ENCODE peak calls at places on chromosomes 7 and 10, in five cellular contexts. N, Y, F, T and V are unnamed samples.

GRCh38 chr10:25174461-25175230 is at the start of gene GPR158:
- DNase-seq in F (peak; percentile 91), N (peak; percentile 95), Y (peak; percentile 95), T (peak; percentile 82), V (peak; percentile 92)

GRCh38 chr10:103758294-103758681 is 97.1 kb downstream of the SH3PXD2A start:
- DNase-seq in T (no peak), F (no peak), N (no peak), Y (no peak), V (no peak)

GRCh38 chr7:83808982-83809381 is 160.0 kb upstream of the SEMA3E start:
- DNase-seq in N (no peak), Y (no peak), F (no peak), T (no peak), V (no peak)

GRCh38 chr10:69714572-69714971 is 84.5 kb downstream of the FAM241B start:
- DNase-seq in N (no peak), F (no peak), T (no peak), Y (no peak), V (no peak)

GRCh38 chr7:66257481-66257880 is 52.3 kb downstream of the TPST1 start:
- DNase-seq in N (no peak), F (no peak), Y (no peak), T (no peak), V (no peak)

GRCh38 chr7:90225601-90226000 is 14.1 kb downstream of the STEAP2 start:
- DNase-seq in T (no peak), N (no peak), F (no peak), Y (no peak), V (no peak)

GRCh38 chr7:71221549-71221948 is 89.6 kb downstream of the GALNT17 start:
- DNase-seq in F (no peak), T (no peak), Y (no peak), N (no peak), V (no peak)

GRCh38 chr7:73518470-73518869 is 3.6 kb downstream of the BAZ1B start:
- DNase-seq in Y (no peak), F (no peak), T (no peak), N (no peak), V (peak; percentile 19)

GRCh38 chr7:111029574-111030357 is 61.2 kb upstream of the LRRN3 start:
- DNase-seq in F (no peak), T (no peak), Y (peak; percentile 75), N (no peak), V (no peak)

DNA sequence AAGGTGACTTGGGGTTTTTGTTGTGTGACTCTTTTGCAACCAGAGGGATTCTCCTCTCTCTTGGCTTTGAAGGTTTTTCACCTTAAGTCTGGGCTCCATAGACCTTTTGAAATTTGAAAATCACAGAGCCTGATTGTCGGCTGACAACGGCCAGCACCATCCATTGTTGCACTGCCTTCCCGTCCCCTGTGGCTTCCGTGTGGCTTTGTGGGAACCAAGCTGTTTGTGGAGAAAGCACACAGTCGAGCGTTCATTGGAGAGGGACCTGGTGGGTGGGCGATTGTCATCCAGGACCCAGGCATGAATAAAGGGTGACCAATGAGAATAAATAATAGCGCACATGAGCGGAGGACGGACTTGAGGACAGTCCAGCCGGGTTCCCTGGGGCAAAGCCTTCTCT is 7.4 kb upstream of the RAMP3 start:
- DNase-seq in Y (no peak), T (no peak), N (no peak), F (no peak), V (peak; percentile 24)
- H3K27me3 ChIP-seq in Y (no peaks in the 10 kb centered on the region), T (peaks cover 7% of the 10 kb centered on the region), N (no peaks in the 10 kb centered on the region), F (peaks cover 9% of the 10 kb centered on the region), V (no peaks in the 10 kb centered on the region)

DNA sequence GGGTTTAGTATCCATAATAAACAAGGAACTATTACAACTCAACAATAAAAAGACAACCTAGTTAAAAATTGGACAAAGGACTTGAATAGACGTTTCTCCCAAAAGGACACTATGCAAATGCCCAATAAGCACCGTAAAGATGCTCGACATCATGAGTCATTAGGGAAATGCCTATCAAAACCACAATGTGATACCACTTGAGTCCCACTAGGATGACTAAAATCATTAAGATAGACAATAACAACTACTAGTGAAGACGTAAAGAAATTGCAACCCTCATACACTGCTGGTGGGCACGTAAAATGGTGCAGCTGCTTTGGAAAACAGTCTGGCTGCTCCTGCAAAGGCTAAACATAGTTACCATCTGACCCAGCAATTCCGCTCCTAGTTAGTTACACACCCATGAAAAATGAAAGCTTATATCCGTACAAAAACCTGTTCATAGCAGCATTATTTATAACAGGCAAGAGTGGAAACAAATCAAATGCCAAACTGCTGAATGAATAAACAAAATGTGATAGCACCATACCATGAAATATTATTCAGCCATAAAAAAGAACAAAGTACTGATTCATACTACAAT is 17.3 kb downstream of the CCDC3 start:
- DNase-seq in T (no peak), Y (peak; percentile 40), F (no peak), N (no peak), V (no peak)
- H3K27ac ChIP-seq in T (no peak overlapping the region), Y (no peak overlapping the region), F (no peak overlapping the region), N (no peak overlapping the region), V (no peak overlapping the region)

DNA sequence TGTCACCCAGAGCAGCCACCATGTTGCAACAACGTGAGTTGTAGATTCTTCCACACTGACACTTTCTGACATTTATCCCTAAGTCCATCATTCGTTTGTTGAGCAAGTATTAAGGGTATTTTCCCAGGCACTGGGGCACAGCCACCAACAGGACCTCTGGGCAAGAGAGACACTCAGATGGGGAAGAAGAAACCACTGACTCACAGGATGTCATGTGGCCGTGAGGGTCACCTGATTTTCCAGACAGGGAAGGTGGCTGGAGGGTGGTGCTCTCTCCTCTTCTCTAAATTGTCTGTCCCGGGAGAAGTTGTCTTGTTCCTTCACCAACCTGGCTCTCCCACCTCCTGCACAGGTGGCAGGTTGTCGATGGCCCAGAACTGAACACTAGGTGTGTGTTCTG is 51.7 kb upstream of the PPIF start:
- DNase-seq in N (no peak), Y (no peak), F (no peak), T (no peak), V (no peak)
- H3K4me1 ChIP-seq in N (no peaks in the 10 kb centered on the region), Y (no peaks in the 10 kb centered on the region), F (peaks cover 76% of the 10 kb centered on the region), T (peaks cover 37% of the 10 kb centered on the region), V (no peaks in the 10 kb centered on the region)

GRCh38 chr7:157609516-157609915 is 272.7 kb downstream of the DNAJB6 start:
- DNase-seq in Y (no peak), N (no peak), T (no peak), F (no peak), V (no peak)
- H3K27me3 ChIP-seq in Y (peaks cover 19% of the 10 kb centered on the region), N (peaks cover 42% of the 10 kb centered on the region), T (peaks cover 26% of the 10 kb centered on the region), F (peaks cover 6% of the 10 kb centered on the region), V (no peaks in the 10 kb centered on the region)